ENCODE peak calls at places on chromosomes 12 and 14, in six cellular contexts. Y is stimulated activated CD4-positive, alpha-beta T cell treated with anti-CD3 and anti-CD28 coated beads, Interleukin-4, amount 100 ng/mL, for 24 hours; P is neural progenitor cell; Z is CD8-positive, alpha-beta memory T cell; H is GOT3; C is effector memory CD8-positive, alpha-beta T cell. R is an unnamed sample.

GRCh38 chr12:990308-990648 is 745 bp upstream of the ERC1 start:
- DNase-seq in Y (peak), H (peak), Z (peak), P (peak), C (peak), R (peak)

GRCh38 chr14:54691525-54692260 is 124.8 kb downstream of the SAMD4A start:
- DNase-seq in C (peak), Y (peak), Z (peak), H (no peak), P (peak), R (peak)

GRCh38 chr12:58668831-58669230 is 251.5 kb downstream of the LRIG3 start:
- DNase-seq in P (no peak), Y (no peak), Z (no peak), C (no peak), H (no peak), R (no peak)

GRCh38 chr12:67766370-67766769 is 117.8 kb downstream of the DYRK2 start:
- DNase-seq in Y (no peak), P (no peak), Z (no peak), C (no peak), H (no peak), R (no peak)

GRCh38 chr12:26648584-26648983 is 184.4 kb downstream of the ITPR2 start:
- DNase-seq in Y (no peak), C (no peak), P (no peak), Z (no peak), H (no peak), R (no peak)

GRCh38 chr12:56115329-56115728 is 1.1 kb upstream of the RPL41 start:
- DNase-seq in Y (no peak), C (no peak), P (peak), H (no peak), Z (no peak), R (no peak)

GRCh38 chr14:38982837-38983236 is 120.2 kb downstream of the SEC23A start:
- DNase-seq in C (no peak), P (no peak), H (no peak), Z (no peak), Y (no peak), R (no peak)

GRCh38 chr12:578743-579449 is 84.3 kb downstream of the NINJ2 start:
- DNase-seq in Y (no peak), Z (no peak), H (no peak), C (no peak), P (no peak), R (no peak)

GRCh38 chr12:106078358-106079025 is 60.3 kb downstream of the NUAK1 start:
- DNase-seq in Z (no peak), Y (no peak), C (no peak), H (no peak), P (no peak), R (peak)

GRCh38 chr12:67910360-67911292 is 78.6 kb upstream of the IFNG-AS1 start:
- DNase-seq in H (peak), Z (no peak), Y (no peak), P (no peak), C (no peak), R (no peak)

GRCh38 chr12:108689314-108690190 is 41.8 kb downstream of the CORO1C start:
- DNase-seq in C (no peak), P (no peak), Y (peak), H (no peak), Z (no peak), R (peak)

GRCh38 chr14:65745396-65746190 is 333.1 kb downstream of the FUT8 start:
- DNase-seq in Y (no peak), C (no peak), H (no peak), Z (no peak), P (peak), R (no peak)

GRCh38 chr14:83867871-83868270 is 1662.1 kb upstream of the FLRT2 start:
- DNase-seq in C (no peak), Y (no peak), H (no peak), Z (no peak), P (no peak), R (no peak)

GRCh38 chr12:107386569-107386968 is 293.2 kb upstream of the CRY1 start:
- DNase-seq in Z (no peak), P (no peak), H (no peak), C (no peak), Y (no peak), R (no peak)

GRCh38 chr14:91744068-91744480 is 12.2 kb upstream of the CATSPERB start:
- DNase-seq in C (no peak), Y (no peak), P (no peak), Z (no peak), H (no peak), R (no peak)

GRCh38 chr12:89372584-89373370 is 20.5 kb upstream of the DUSP6 start:
- DNase-seq in P (no peak), H (no peak), C (no peak), Z (no peak), Y (no peak), R (no peak)

GRCh38 chr12:46659032-46659703 is 166.6 kb downstream of the SLC38A4 start:
- DNase-seq in Z (no peak), Y (no peak), P (peak), C (no peak), H (no peak), R (no peak)

GRCh38 chr12:67394600-67394999 is 125.4 kb downstream of the CAND1 start:
- DNase-seq in Y (no peak), Z (no peak), H (peak), P (peak), C (no peak), R (no peak)

GRCh38 chr12:93419388-93420034 is 22.2 kb downstream of the UBE2N start:
- DNase-seq in C (no peak), P (peak), Y (no peak), H (no peak), Z (no peak), R (no peak)

GRCh38 chr12:120249875-120250795 is 15.4 kb downstream of the PXN start:
- DNase-seq in P (no peak), C (no peak), Z (peak), Y (no peak), H (no peak), R (no peak)

GRCh38 chr12:2166696-2167095 is 113.9 kb downstream of the CACNA1C start:
- DNase-seq in C (no peak), Y (no peak), P (no peak), H (no peak), Z (no peak), R (no peak)

GRCh38 chr12:126704609-126705008 is 1562.4 kb upstream of the TMEM132C start:
- DNase-seq in P (no peak), Y (no peak), Z (no peak), H (no peak), C (no peak), R (no peak)

GRCh38 chr14:96145116-96145864 is 59.3 kb upstream of the BDKRB2 start:
- DNase-seq in C (no peak), Y (no peak), Z (no peak), P (no peak), H (no peak), R (no peak)

GRCh38 chr12:112096667-112097066 is 11.9 kb downstream of the NAA25 start:
- DNase-seq in Z (no peak), C (no peak), Y (peak), H (no peak), P (no peak), R (no peak)

GRCh38 chr12:127560041-127560478 is 706.9 kb upstream of the TMEM132C start:
- DNase-seq in C (no peak), Y (no peak), H (no peak), P (no peak), Z (no peak), R (no peak)

GRCh38 chr14:68628605-68629310 is 164.1 kb downstream of the ZFP36L1 start:
- DNase-seq in P (peak), Z (no peak), H (no peak), C (peak), Y (peak), R (no peak)

GRCh38 chr12:114479831-114480230 is 73.9 kb upstream of the TBX5 start:
- DNase-seq in C (no peak), P (peak), Z (no peak), H (no peak), Y (no peak), R (no peak)

GRCh38 chr14:51208982-51209381 is 31.1 kb upstream of the TMX1 start:
- DNase-seq in H (no peak), Z (no peak), C (no peak), Y (no peak), P (no peak), R (no peak)

GRCh38 chr12:28872654-28873268 is 276.3 kb upstream of the FAR2 start:
- DNase-seq in P (peak), H (no peak), Y (peak), C (peak), Z (no peak), R (peak)

GRCh38 chr12:10031771-10032175 is 1.3 kb downstream of the CLEC9A start:
- DNase-seq in H (no peak), C (no peak), Y (no peak), Z (no peak), P (no peak), R (no peak)

GRCh38 chr12:103930787-103931536 is 752 bp downstream of the HSP90B1 start:
- DNase-seq in Y (peak), P (peak), Z (peak), C (peak), H (no peak), R (peak)

GRCh38 chr14:31024042-31024480 is 1.4 kb upstream of the AP4S1 start:
- DNase-seq in C (no peak), H (no peak), P (no peak), Y (no peak), Z (no peak), R (no peak)

GRCh38 chr12:7131502-7131866 is 1.3 kb downstream of the CLSTN3 start:
- DNase-seq in P (peak), Z (no peak), H (no peak), C (peak), Y (peak), R (no peak)

GRCh38 chr12:42288544-42288943 is 37.4 kb downstream of the ZCRB1 start:
- DNase-seq in Z (no peak), C (no peak), Y (no peak), H (no peak), P (no peak), R (no peak)

GRCh38 chr12:77940566-77940965 is 109.9 kb downstream of the NAV3 start:
- DNase-seq in H (no peak), Y (no peak), C (no peak), Z (no peak), P (no peak), R (no peak)

GRCh38 chr12:56151672-56152131 is 685 bp upstream of the MYL6B start:
- DNase-seq in Z (peak), H (no peak), Y (peak), C (peak), P (peak), R (no peak)

GRCh38 chr14:103679351-103679750 is 35.9 kb downstream of the XRCC3 start:
- DNase-seq in C (no peak), Y (peak), H (no peak), Z (no peak), P (peak), R (no peak)

R was measured in hippocampal formation.